ENCODE peak calls at places on chromosomes 3 and 15, in ten cellular contexts. Y, T, H, P, Z, R, J, S, L and V are unnamed samples.

GRCh38 chr3:182789371-182789770 is 3.9 kb upstream of the ATP11B start:
- DNase-seq in Y (no peak), T (no peak), H (peak), P (no peak), Z (no peak), R (no peak), J (no peak), S (peak), L (no peak), V (no peak)

GRCh38 chr15:97653896-97654295 is 306.6 kb upstream of the ARRDC4 start:
- DNase-seq in Y (no peak), T (no peak), H (no peak), P (no peak), Z (no peak), R (no peak), J (no peak), S (no peak), L (no peak), V (no peak)

GRCh38 chr15:70065006-70065722 is 32.6 kb downstream of the TLE3 start:
- DNase-seq in Y (no peak), T (no peak), H (no peak), P (no peak), Z (no peak), R (no peak), J (no peak), S (no peak), L (no peak), V (no peak)

GRCh38 chr3:188513662-188514328 is 359.8 kb downstream of the LPP start:
- DNase-seq in Y (no peak), T (no peak), H (no peak), P (no peak), Z (no peak), R (no peak), J (no peak), S (no peak), L (peak), V (no peak)

GRCh38 chr15:42138968-42139386 is 17.5 kb downstream of the PLA2G4F start:
- DNase-seq in Y (no peak), T (no peak), H (no peak), P (no peak), Z (no peak), R (no peak), J (no peak), S (no peak), L (no peak), V (no peak)

GRCh38 chr3:129576514-129577345 is 29.7 kb downstream of the PLXND1 start:
- DNase-seq in Y (peak), T (no peak), H (no peak), P (no peak), Z (peak), R (no peak), J (no peak), S (no peak), L (no peak), V (no peak)

GRCh38 chr3:195194559-195195161 is 76.3 kb downstream of the XXYLT1 start:
- DNase-seq in Y (no peak), T (no peak), H (no peak), P (no peak), Z (no peak), R (no peak), J (no peak), S (no peak), L (no peak), V (no peak)

GRCh38 chr3:27533718-27534578 is 49.8 kb upstream of the SLC4A7 start:
- DNase-seq in Y (peak), T (no peak), H (peak), P (no peak), Z (peak), R (peak), J (peak), S (peak), L (peak), V (no peak)

GRCh38 chr3:133412511-133413165 is 12.8 kb downstream of the BFSP2 start:
- DNase-seq in Y (no peak), T (no peak), H (peak), P (no peak), Z (no peak), R (no peak), J (no peak), S (peak), L (no peak), V (no peak)

GRCh38 chr15:73969151-73969759 is 22.8 kb downstream of the STOML1 start:
- DNase-seq in Y (no peak), T (no peak), H (no peak), P (no peak), Z (no peak), R (no peak), J (no peak), S (no peak), L (no peak), V (no peak)

GRCh38 chr3:15606434-15606891 is 4.9 kb downstream of the BTD start:
- DNase-seq in Y (no peak), T (no peak), H (peak), P (no peak), Z (no peak), R (no peak), J (no peak), S (no peak), L (no peak), V (no peak)

GRCh38 chr3:15602146-15602536 is 596 bp downstream of the BTD start:
- DNase-seq in Y (no peak), T (no peak), H (no peak), P (no peak), Z (no peak), R (no peak), J (no peak), S (no peak), L (no peak), V (no peak)

GRCh38 chr3:15601046-15601398 is 347 bp downstream of the HACL1 start:
- DNase-seq in Y (no peak), T (no peak), H (no peak), P (no peak), Z (no peak), R (no peak), J (no peak), S (no peak), L (no peak), V (no peak)

GRCh38 chr3:15595955-15596354 is 5.4 kb downstream of the HACL1 start:
- DNase-seq in Y (no peak), T (no peak), H (no peak), P (no peak), Z (no peak), R (no peak), J (no peak), S (no peak), L (no peak), V (no peak)

GRCh38 chr3:15601399-15602145 is at the start of the genes BTD and HACL1:
- DNase-seq in Y (peak), T (peak), H (peak), P (peak), Z (peak), R (peak), J (peak), S (peak), L (peak), V (peak)
- TF ChIP-seq CTCF in Y (peak), T (peak), H (peak), P (peak), Z (peak), R (peak), J (peak), S (peak), L (peak), V (no peak)

GRCh38 chr3:135242285-135242684 is 447.2 kb downstream of the EPHB1 start:
- DNase-seq in Y (no peak), T (no peak), H (no peak), P (no peak), Z (no peak), R (no peak), J (no peak), S (no peak), L (no peak), V (no peak)

GRCh38 chr3:135238866-135239434 is 443.9 kb downstream of the EPHB1 start:
- DNase-seq in Y (no peak), T (no peak), H (no peak), P (no peak), Z (no peak), R (no peak), J (no peak), S (no peak), L (no peak), V (no peak)

GRCh38 chr3:135238201-135238600 is 443.1 kb downstream of the EPHB1 start:
- DNase-seq in Y (no peak), T (no peak), H (no peak), P (no peak), Z (no peak), R (no peak), J (no peak), S (no peak), L (no peak), V (no peak)

GRCh38 chr3:135239485-135239884 is 444.4 kb downstream of the EPHB1 start:
- DNase-seq in Y (no peak), T (no peak), H (no peak), P (no peak), Z (no peak), R (no peak), J (no peak), S (no peak), L (no peak), V (no peak)

GRCh38 chr3:135240426-135240825 is 445.4 kb downstream of the EPHB1 start:
- DNase-seq in Y (no peak), T (no peak), H (no peak), P (no peak), Z (no peak), R (no peak), J (no peak), S (no peak), L (no peak), V (no peak)
- TF ChIP-seq CTCF in Y (peak), T (no peak), H (no peak), P (no peak), Z (no peak), R (no peak), J (no peak), S (no peak), L (no peak), V (no peak)

GRCh38 chr3:33439421-33440327 is 531 bp downstream of the UBP1 start:
- DNase-seq in Y (peak), T (peak), H (peak), P (peak), Z (peak), R (peak), J (no peak), S (peak), L (peak), V (no peak)
- TF ChIP-seq CTCF in Y (no peak), T (peak), H (no peak), P (peak), Z (no peak), R (peak), J (no peak), S (no peak), L (no peak), V (no peak)

DNA sequence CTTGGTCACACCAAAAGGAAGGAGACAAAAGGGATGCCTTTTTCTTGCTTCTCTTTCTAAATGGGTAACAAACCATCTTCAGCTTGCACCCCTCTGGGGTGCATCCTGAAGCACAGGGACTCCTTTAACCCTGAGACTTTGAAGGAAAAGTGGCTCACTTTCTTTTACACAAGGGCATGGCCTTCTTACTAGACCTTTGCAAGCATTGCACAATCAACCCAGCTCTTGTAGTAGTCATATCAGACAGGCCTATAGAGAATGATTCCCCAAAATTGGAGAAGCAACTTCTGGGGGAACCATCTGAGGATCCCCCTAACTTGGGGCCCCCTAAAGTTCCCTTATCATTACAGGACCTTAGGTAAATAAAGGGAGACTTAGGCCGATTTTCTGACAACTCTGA is 56.1 kb upstream of the GK5 start:
- DNase-seq in Y (no peak), T (no peak), H (no peak), P (no peak), Z (no peak), R (no peak), J (no peak), S (peak), L (no peak), V (no peak)
- TF ChIP-seq CTCF in Y (no peak), T (no peak), H (no peak), P (no peak), Z (no peak), R (no peak), J (no peak), S (no peak), L (no peak), V (no peak)

DNA sequence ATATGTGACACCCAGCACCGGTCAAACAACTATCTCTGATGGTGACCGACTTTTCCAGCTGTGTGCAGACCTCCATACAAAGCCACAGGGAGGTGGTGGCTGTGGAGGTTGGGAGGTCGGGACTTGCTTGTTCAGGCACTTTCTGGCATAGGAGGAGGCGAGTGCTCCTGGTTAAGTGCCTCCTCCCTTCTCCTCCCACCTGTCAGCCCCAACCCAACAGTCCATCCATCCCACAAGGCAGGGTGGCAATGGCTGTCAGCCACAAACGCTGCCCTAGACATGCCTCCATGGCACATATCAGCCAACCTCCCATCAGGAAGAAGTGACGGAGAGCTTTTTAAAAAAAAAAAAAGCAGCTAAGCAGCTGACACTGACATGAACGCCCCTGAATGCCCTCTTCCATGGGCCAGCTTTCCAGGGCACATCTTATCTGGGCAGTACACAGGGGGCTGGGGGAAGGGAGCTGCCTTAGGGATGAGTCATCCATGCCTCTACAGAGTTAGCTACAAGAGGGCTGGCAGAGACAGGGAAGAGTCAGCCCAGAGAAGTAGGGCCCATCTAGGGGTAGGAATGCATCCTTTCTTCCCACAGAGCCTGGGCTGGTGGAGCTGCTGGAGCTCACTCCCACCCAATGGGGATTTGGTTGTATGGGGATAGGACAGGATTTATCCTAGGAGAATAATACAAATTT is 41.2 kb downstream of the CCDC12 start:
- DNase-seq in Y (no peak), T (no peak), H (peak), P (no peak), Z (no peak), R (no peak), J (peak), S (peak), L (peak), V (no peak)
- TF ChIP-seq CTCF in Y (no peak), T (peak), H (peak), P (peak), Z (no peak), R (no peak), J (peak), S (peak), L (peak), V (no peak)

GRCh38 chr15:60905587-60905986 is 323.5 kb downstream of the RORA start:
- DNase-seq in Y (no peak), T (no peak), H (no peak), P (no peak), Z (peak), R (no peak), J (no peak), S (no peak), L (no peak), V (no peak)
- TF ChIP-seq CTCF in Y (peak), T (no peak), H (no peak), P (peak), Z (peak), R (no peak), J (peak), S (no peak), L (peak), V (peak)

DNA sequence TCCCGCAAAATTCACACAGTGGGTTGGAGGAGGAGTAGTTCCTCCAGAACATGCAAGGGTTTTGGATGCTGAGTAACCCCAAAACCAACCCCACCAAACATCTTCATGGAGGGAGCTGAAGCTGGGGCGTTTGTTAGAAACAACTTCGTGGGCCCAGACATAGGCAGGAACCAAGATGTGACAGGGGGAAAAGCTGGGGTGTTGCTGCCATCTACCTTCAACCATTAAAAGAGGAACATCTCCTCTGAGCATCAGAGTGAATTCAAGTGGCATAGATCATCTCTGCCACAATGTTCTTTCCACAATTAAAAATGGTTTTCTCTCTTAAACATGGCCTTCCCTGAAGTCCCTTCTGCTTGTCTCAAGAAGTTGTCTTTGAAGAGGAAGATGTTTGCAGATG is 20.5 kb downstream of the SIDT1 start:
- DNase-seq in Y (no peak), T (no peak), H (no peak), P (no peak), Z (peak), R (no peak), J (no peak), S (no peak), L (no peak), V (no peak)
- TF ChIP-seq CTCF in Y (peak), T (no peak), H (no peak), P (no peak), Z (peak), R (peak), J (no peak), S (no peak), L (no peak), V (no peak)

DNA sequence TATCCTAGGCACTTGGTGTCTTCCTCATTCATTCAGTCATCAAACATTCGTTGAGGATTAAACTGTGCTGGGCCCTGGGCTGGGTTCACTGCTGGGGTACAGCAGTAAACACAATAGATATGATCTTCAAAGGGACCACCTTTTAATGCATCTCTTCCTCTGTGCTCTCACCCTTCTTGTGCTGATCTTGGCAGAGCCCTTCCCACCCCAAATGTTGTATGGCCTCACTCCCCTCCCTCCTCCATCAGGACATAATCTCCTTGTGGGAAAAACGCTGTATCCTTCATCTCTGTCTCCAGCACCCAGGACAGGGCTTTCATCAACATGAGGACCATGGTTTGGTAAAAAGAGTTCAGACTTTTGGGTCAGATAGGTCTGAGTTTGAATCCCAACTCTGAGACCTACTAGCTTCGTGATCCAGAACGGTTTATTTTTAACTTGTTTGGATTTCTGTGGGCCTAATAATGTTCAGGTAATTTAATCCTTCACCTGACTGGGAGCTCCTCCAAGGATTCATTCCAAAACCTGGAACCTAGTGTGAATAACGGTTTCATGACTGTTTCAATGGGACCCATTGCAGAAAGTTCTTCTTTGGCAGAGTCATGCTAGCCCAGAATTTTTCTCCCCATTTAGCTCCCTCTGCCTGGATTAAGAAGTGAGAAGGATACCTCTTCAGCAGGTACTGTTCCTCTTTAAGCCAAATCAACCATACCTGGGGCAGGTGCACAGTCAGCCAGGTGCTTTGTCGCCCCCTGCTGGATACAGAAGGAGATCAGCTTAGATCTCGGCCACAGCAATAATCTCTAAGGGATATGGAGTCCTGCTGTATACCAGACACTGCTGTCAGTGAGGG is 5.2 kb upstream of the WNT7A start:
- DNase-seq in Y (no peak), T (no peak), H (no peak), P (peak), Z (peak), R (peak), J (no peak), S (peak), L (no peak), V (no peak)
- TF ChIP-seq CTCF in Y (peak), T (peak), H (peak), P (peak), Z (peak), R (peak), J (peak), S (peak), L (peak), V (peak)

GRCh38 chr3:127588675-127589577 is 1.6 kb downstream of the TPRA1 start:
- DNase-seq in Y (peak), T (no peak), H (peak), P (no peak), Z (no peak), R (no peak), J (peak), S (peak), L (no peak), V (no peak)

GRCh38 chr3:127589600-127590281 is 792 bp downstream of the TPRA1 start:
- DNase-seq in Y (no peak), T (peak), H (no peak), P (peak), Z (no peak), R (no peak), J (no peak), S (no peak), L (peak), V (no peak)

GRCh38 chr3:127590282-127590592 is 296 bp downstream of the TPRA1 start:
- DNase-seq in Y (peak), T (peak), H (no peak), P (no peak), Z (peak), R (peak), J (no peak), S (no peak), L (no peak), V (no peak)

GRCh38 chr3:127593187-127593586 is 2.7 kb upstream of the TPRA1 start:
- DNase-seq in Y (no peak), T (no peak), H (no peak), P (no peak), Z (no peak), R (no peak), J (no peak), S (no peak), L (no peak), V (no peak)

DNA sequence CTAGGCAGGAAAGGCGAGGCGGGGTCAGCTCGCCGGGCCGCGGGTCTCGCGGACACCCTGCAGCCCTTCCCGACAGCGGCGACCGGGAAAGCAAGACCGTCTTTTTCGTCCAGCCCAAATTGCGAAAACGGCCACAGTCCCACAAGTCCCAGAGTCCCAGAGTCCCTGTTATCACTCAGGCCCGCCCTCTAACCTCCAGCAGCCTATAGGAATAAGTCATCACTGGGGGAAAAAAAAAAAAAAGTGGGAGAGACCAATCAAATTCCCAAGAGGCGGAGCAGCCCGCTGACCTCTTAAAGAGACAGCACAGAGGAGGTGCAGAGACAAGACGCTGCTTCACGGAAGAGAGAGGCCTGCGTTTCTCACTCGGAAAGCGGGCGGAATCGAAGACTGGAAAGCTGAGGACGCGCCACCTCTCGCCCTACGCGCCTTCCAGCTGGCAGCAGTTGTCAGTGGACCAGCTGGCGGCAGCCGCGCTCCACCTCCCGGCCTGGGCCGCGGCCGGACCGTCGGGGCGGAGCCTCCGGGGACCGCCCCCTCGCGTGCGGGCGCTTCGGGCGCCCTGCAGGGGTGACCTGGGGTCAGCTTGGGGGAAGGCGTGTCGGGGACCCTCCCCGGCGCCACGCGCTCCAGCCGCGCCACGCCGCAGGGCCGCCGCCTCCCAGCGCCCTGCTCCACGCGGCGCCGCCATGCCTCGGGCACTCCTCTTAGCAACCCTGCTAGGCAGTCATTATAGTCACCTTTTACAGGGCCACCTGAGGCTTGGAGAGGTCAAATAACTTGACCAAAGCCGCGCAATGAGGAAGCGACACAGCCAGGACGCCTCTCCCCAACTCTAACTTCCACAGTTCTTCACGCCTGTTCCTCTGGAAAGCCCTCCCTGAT is at the start of gene TPRA1:
- DNase-seq in Y (peak), T (peak), H (peak), P (peak), Z (peak), R (peak), J (peak), S (peak), L (peak), V (peak)
- TF ChIP-seq CTCF in Y (peak), T (no peak), H (no peak), P (no peak), Z (no peak), R (peak), J (peak), S (no peak), L (no peak), V (peak)